ENCODE peak calls at places on chromosomes 5 and 9, in seven cellular contexts. O, E, N, S, A, L and W are unnamed samples.
A peak's percentile ranks its signal among the peaks of the same experiment; 100 is the strongest.

GRCh38 chr5:166505086-166505485 is 1786.4 kb upstream of the WWC1 start:
- DNase-seq in S (no peak), E (peak; percentile 61), N (no peak), A (no peak), O (no peak), L (no peak), W (no peak)

GRCh38 chr9:78235296-78235770 is 542 bp upstream of the CEP78 start:
- DNase-seq in E (peak; percentile 32), A (no peak), S (no peak), L (no peak), O (no peak), N (no peak), W (peak; percentile 16)

GRCh38 chr9:72986522-72987116 is 33.8 kb upstream of the ALDH1A1 start:
- DNase-seq in N (no peak), E (no peak), L (no peak), A (no peak), S (no peak), O (no peak), W (no peak)

GRCh38 chr9:122360891-122361290 is 9.9 kb upstream of the PTGS1 start:
- DNase-seq in L (no peak), N (no peak), E (no peak), S (no peak), O (no peak), A (peak; percentile 44), W (no peak)

GRCh38 chr5:35218981-35219380 is 11.3 kb downstream of the PRLR start:
- DNase-seq in L (no peak), E (no peak), N (no peak), A (no peak), O (no peak), S (no peak), W (no peak)

GRCh38 chr5:100553209-100553608 is 18.0 kb downstream of the FAM174A start:
- DNase-seq in L (no peak), E (no peak), N (no peak), A (no peak), O (no peak), S (no peak), W (no peak)

GRCh38 chr5:58085800-58086199 is 374.1 kb downstream of the PLK2 start:
- DNase-seq in S (no peak), L (peak; percentile 84), N (no peak), O (no peak), E (no peak), A (no peak), W (no peak)

GRCh38 chr5:169922474-169922873 is 57.8 kb downstream of the INSYN2B start:
- DNase-seq in O (no peak), N (no peak), L (no peak), A (no peak), E (no peak), S (no peak), W (no peak)

GRCh38 chr5:37979559-37979958 is 139.7 kb upstream of the GDNF start:
- DNase-seq in E (no peak), S (no peak), A (no peak), N (no peak), L (no peak), O (no peak), W (no peak)

GRCh38 chr5:73093943-73094342 is 26.4 kb upstream of the TMEM171 start:
- DNase-seq in O (peak; percentile 56), S (no peak), A (no peak), L (peak; percentile 74), E (peak; percentile 70), N (no peak), W (no peak)

GRCh38 chr5:73496984-73497457 is 1.2 kb upstream of the BTF3 start:
- DNase-seq in N (no peak), A (no peak), E (no peak), S (no peak), L (peak; percentile 70), O (peak; percentile 45), W (peak; percentile 42)

GRCh38 chr5:112077180-112077579 is 320.2 kb upstream of the NREP start:
- DNase-seq in E (no peak), A (no peak), O (no peak), L (no peak), N (no peak), S (no peak), W (no peak)

GRCh38 chr9:88544245-88544644 is 9.3 kb downstream of the NXNL2 start:
- DNase-seq in A (no peak), N (no peak), E (no peak), L (no peak), O (no peak), S (no peak), W (no peak)

GRCh38 chr5:16889972-16890519 is 46.0 kb downstream of the MYO10 start:
- DNase-seq in A (no peak), S (no peak), O (no peak), N (no peak), E (no peak), L (peak; percentile 67), W (no peak)

GRCh38 chr5:86679529-86679928 is 61.8 kb downstream of the COX7C start:
- DNase-seq in E (peak; percentile 69), S (no peak), N (no peak), A (no peak), L (peak; percentile 79), O (peak; percentile 55), W (peak; percentile 50)

GRCh38 chr9:137217276-137218211 is 4.5 kb downstream of the RNF208 start:
- DNase-seq in S (peak; percentile 66), L (peak; percentile 84), E (peak; percentile 81), O (peak; percentile 76), A (no peak), N (peak; percentile 47), W (peak; percentile 60)

GRCh38 chr9:137219757-137220316 is 2.2 kb downstream of the RNF208 start:
- DNase-seq in N (no peak), L (no peak), E (no peak), A (no peak), S (no peak), O (no peak), W (no peak)

GRCh38 chr9:137218754-137219271 is 3.2 kb downstream of the RNF208 start:
- DNase-seq in O (peak; percentile 78), A (no peak), S (no peak), L (peak; percentile 65), E (no peak), N (no peak), W (no peak)

GRCh38 chr9:137216188-137216965 is 5.7 kb downstream of the RNF208 start:
- DNase-seq in E (no peak), N (no peak), S (no peak), A (no peak), O (no peak), L (no peak), W (no peak)

GRCh38 chr9:137218212-137218753 is 3.8 kb downstream of the RNF208 start:
- DNase-seq in S (no peak), O (no peak), A (no peak), N (no peak), L (no peak), E (no peak), W (no peak)
- H3K4me1 ChIP-seq in S (peaks cover 37% of the 10 kb centered on the region), O (peaks cover 5% of the 10 kb centered on the region), A (peaks cover 56% of the 10 kb centered on the region), N (peaks cover 9% of the 10 kb centered on the region), L (peaks cover 24% of the 10 kb centered on the region), E (peaks cover 16% of the 10 kb centered on the region), W (peaks cover 13% of the 10 kb centered on the region)

GRCh38 chr5:131613423-131613822 is 21.6 kb downstream of the RAPGEF6 start:
- DNase-seq in N (no peak), O (no peak), L (no peak), A (no peak), E (no peak), S (no peak), W (no peak)

GRCh38 chr5:131615953-131616352 is 19.1 kb downstream of the RAPGEF6 start:
- DNase-seq in S (no peak), O (no peak), A (no peak), L (no peak), N (no peak), E (no peak), W (no peak)

GRCh38 chr5:131617140-131617822 is 17.7 kb downstream of the RAPGEF6 start:
- DNase-seq in O (no peak), A (no peak), E (no peak), S (no peak), N (no peak), L (no peak), W (no peak)

GRCh38 chr5:131622633-131623032 is 12.4 kb downstream of the RAPGEF6 start:
- DNase-seq in A (no peak), L (peak; percentile 49), E (no peak), S (no peak), N (no peak), O (no peak), W (no peak)

DNA sequence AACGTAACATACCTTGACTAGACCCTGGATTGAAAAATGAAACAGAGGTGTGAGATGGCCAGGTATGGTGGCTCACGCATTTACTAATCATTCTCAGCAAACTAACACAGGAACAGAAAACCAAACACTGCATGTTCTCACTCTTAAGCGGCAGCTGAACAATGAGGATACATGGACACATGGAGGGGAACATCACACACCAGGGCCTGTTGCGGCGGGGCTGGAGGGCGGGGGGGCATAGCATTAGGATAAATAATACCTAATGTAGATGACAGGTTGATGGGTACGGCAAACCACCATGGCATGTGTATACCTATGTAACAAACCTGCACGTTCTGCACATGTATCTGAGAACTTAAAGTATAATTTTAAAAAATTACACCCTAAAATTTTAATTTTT is 15.9 kb downstream of the RAPGEF6 start:
- DNase-seq in S (no peak), O (no peak), A (no peak), N (no peak), E (no peak), L (no peak), W (no peak)
- H3K4me1 ChIP-seq in S (peaks cover 35% of the 10 kb centered on the region), O (no peaks in the 10 kb centered on the region), A (peaks cover 69% of the 10 kb centered on the region), N (peaks cover 23% of the 10 kb centered on the region), E (peaks cover 7% of the 10 kb centered on the region), L (peaks cover 24% of the 10 kb centered on the region), W (peaks cover 5% of the 10 kb centered on the region)

DNA sequence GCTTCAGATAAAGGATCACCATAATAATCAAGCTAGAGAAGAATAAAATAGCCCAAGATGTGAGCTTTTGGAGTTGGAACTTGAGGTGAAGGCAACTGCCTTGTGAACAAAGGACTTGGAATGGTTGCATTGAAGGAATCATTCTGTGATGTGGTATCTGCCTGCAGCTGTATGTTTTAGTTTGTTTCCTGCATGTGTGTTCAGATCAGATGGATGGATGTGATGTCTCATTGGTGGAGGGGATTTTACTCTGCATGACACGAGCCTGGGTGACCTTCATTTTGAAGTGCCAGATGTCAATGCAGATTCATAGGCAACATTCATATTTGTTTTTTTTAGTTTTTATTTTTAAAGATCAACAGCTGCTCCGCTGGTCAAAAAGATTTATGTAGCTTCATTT is 13.4 kb downstream of the FBXL7 start:
- DNase-seq in O (no peak), S (no peak), N (no peak), E (no peak), L (no peak), A (no peak), W (no peak)
- H3K4me1 ChIP-seq in O (peaks cover 2% of the 10 kb centered on the region), S (peaks cover 44% of the 10 kb centered on the region), N (peaks cover 8% of the 10 kb centered on the region), E (no peaks in the 10 kb centered on the region), L (no peaks in the 10 kb centered on the region), A (no peaks in the 10 kb centered on the region), W (no peaks in the 10 kb centered on the region)

DNA sequence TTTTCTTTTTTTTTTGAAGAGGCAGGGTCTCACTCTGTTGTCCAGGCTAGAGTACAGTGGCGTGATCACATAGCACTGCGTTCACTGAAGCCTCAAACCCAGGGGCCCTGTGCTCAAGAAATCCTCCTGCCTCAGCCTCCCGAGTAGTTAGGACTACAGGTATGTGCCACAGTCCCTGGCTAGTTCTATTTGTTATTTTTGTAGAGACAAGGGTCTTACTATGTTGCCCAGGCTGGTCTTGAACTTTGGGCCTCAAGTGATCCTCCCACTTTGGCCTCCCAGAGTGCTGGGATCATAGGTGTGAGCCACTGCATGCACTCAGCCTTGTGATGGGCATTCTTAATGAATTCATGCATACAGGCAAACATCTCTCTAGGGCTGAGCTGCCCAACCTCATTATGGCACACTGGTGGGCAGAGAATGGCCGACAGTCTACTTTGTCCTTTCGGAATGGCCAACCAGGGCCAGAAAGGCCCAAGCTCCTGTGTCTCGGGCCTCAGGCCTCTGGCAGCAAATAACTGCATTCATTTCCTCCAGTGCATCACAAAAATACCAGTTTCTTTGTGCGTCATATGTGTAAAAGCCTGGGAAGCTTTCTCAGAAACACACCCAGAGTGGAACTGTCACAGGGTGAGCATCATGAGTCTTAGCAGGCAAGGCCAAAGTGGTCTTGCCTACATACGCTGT is 27.2 kb downstream of the ANXA6 start:
- DNase-seq in S (no peak), E (no peak), L (no peak), N (no peak), A (peak; percentile 22), O (no peak), W (no peak)
- H3K4me1 ChIP-seq in S (peaks cover 12% of the 10 kb centered on the region), E (no peaks in the 10 kb centered on the region), L (no peaks in the 10 kb centered on the region), N (peaks cover 10% of the 10 kb centered on the region), A (peaks cover 100% of the 10 kb centered on the region), O (no peaks in the 10 kb centered on the region), W (peaks cover 4% of the 10 kb centered on the region)